ENCODE peak calls at places on chromosomes 13 and 19, in eight cellular contexts. W, R, J, A, K, M, P and B are unnamed samples.

GRCh38 chr19:36460046-36460445 is 29.3 kb downstream of the ZNF566 start:
- DNase-seq in W (no peak), K (no peak), M (no peak), R (no peak), A (no peak), J (no peak), P (no peak), B (no peak)

GRCh38 chr13:21677075-21677628 is 6.3 kb downstream of the FGF9 start:
- DNase-seq in P (no peak), M (no peak), K (no peak), R (no peak), A (no peak), J (no peak), W (no peak), B (no peak)

GRCh38 chr13:103006706-103007426 is 59.4 kb downstream of the SLC10A2 start:
- DNase-seq in A (no peak), W (no peak), R (no peak), J (no peak), P (no peak), K (no peak), M (no peak), B (no peak)

GRCh38 chr19:56595548-56595899 is 422 bp downstream of the ZNF71 start:
- DNase-seq in W (no peak), K (no peak), A (no peak), P (no peak), R (no peak), J (no peak), M (no peak), B (peak)

GRCh38 chr19:54449701-54450069 is 686 bp downstream of the LENG8 start:
- DNase-seq in A (peak), K (no peak), P (no peak), M (no peak), R (no peak), J (no peak), W (no peak), B (peak)

GRCh38 chr19:30326076-30326710 is 46.0 kb upstream of the ZNF536 start:
- DNase-seq in K (no peak), J (peak), R (no peak), A (no peak), M (no peak), W (no peak), P (peak), B (no peak)

GRCh38 chr13:94169783-94170513 is 309.5 kb downstream of the DCT start:
- DNase-seq in M (no peak), K (no peak), R (no peak), J (no peak), P (no peak), A (no peak), W (no peak), B (no peak)

GRCh38 chr13:45333251-45333972 is 7.6 kb downstream of the TPT1 start:
- DNase-seq in J (no peak), P (no peak), K (no peak), R (no peak), M (no peak), W (peak), A (no peak), B (no peak)

GRCh38 chr13:28684257-28684656 is 25.3 kb downstream of the POMP start:
- DNase-seq in K (no peak), W (no peak), R (no peak), P (no peak), J (no peak), M (no peak), A (no peak), B (no peak)

GRCh38 chr13:114096031-114096485 is 36.4 kb downstream of the RASA3 start:
- DNase-seq in P (no peak), W (no peak), A (no peak), M (no peak), K (no peak), J (no peak), R (peak), B (no peak)

GRCh38 chr13:108595416-108596257 is 33.8 kb upstream of the MYO16 start:
- DNase-seq in A (no peak), W (no peak), K (no peak), R (no peak), P (no peak), M (no peak), J (no peak), B (no peak)

GRCh38 chr19:10000171-10000826 is 10.0 kb downstream of the COL5A3 start:
- DNase-seq in W (peak), R (peak), A (peak), P (peak), M (peak), J (peak), K (peak), B (peak)

GRCh38 chr13:100392709-100393630 is 195.6 kb downstream of the GGACT start:
- DNase-seq in P (peak), W (peak), J (no peak), K (peak), R (peak), M (peak), A (peak), B (peak)

GRCh38 chr19:4029247-4029614 is 21.7 kb downstream of the PIAS4 start:
- DNase-seq in R (no peak), A (no peak), K (no peak), P (no peak), W (no peak), M (no peak), J (no peak), B (no peak)

GRCh38 chr19:19356901-19357566 is 36.4 kb downstream of the MAU2 start:
- DNase-seq in M (no peak), A (no peak), K (no peak), R (no peak), W (no peak), P (no peak), J (no peak), B (no peak)

GRCh38 chr13:29591310-29591709 is 4.2 kb downstream of the SLC7A1 start:
- DNase-seq in A (no peak), R (no peak), K (no peak), J (no peak), M (no peak), W (no peak), P (no peak), B (peak)

GRCh38 chr19:23520441-23520840 is 125.2 kb upstream of the ZNF91 start:
- DNase-seq in W (peak), J (no peak), R (no peak), A (no peak), M (no peak), P (no peak), K (no peak), B (no peak)

GRCh38 chr13:37534181-37534580 is 64.4 kb downstream of the POSTN start:
- DNase-seq in J (no peak), A (no peak), M (no peak), P (no peak), R (no peak), K (peak), W (peak), B (peak)

GRCh38 chr19:19491321-19492025 is 23.9 kb downstream of the TSSK6 start:
- DNase-seq in J (no peak), W (no peak), M (no peak), R (no peak), P (no peak), A (no peak), K (no peak), B (no peak)

GRCh38 chr13:96994030-96994848 is at the start of gene OXGR1:
- DNase-seq in K (peak), P (no peak), A (peak), W (no peak), M (no peak), J (no peak), R (no peak), B (no peak)

GRCh38 chr13:111210488-111210887 is 95.4 kb downstream of the ARHGEF7 start:
- DNase-seq in A (peak), J (peak), K (peak), M (no peak), W (peak), P (no peak), R (no peak), B (peak)

GRCh38 chr19:57712222-57712621 is 3.2 kb upstream of the ZNF154 start:
- DNase-seq in P (no peak), W (no peak), A (no peak), K (no peak), M (no peak), R (no peak), J (no peak), B (no peak)

GRCh38 chr19:57706346-57706745 is 2.7 kb downstream of the ZNF154 start:
- DNase-seq in J (no peak), W (no peak), M (no peak), A (no peak), R (no peak), P (no peak), K (no peak), B (no peak)

GRCh38 chr19:57709616-57710015 is 612 bp upstream of the ZNF154 start:
- DNase-seq in J (no peak), K (no peak), W (no peak), R (no peak), M (no peak), A (no peak), P (no peak), B (no peak)

DNA sequence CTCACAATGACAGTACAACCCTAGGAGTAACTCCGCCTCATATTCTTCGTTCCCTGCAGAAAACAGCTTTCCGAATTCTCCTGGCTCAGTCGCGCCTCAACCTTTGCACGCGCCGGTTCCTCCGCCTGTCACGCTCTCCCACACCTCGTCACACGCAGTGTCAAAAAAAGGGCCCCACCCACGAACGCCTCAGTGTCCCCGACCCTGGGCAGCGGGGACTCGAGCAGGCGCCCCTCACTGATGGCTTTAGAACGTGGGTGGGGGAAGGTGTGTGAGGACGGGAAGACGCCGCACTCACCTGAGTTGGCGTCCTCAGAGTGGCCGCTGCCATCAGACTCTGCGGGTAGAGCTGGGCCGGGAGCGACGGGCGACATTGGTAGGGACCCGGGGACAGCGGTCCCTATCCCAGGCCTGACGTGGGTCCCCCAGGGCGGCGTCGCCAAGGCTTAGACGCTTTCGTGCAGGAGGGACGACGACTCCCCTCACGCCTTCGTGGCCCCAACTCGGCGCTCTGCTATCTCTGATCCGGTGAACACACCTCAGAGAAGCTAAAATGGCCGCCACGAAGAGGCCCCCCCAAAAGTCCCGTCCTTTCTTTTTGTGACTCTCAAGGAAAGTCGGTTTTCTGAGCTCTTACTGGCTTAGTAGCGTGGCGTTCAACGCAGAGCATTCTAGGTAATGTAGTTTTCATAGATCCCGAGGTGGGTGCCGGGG is at the start of gene ZNF154:
- DNase-seq in J (peak), W (no peak), R (no peak), K (no peak), A (peak), P (no peak), M (no peak), B (peak)
- H3K27ac ChIP-seq in J (peak), W (no peak), R (peak), K (no peak), A (peak), P (no peak), M (peak), B (peak)

GRCh38 chr19:58518261-58519086 is 1.1 kb downstream of the ZBTB45 start:
- DNase-seq in W (peak), P (no peak), K (no peak), R (no peak), A (peak), J (no peak), M (no peak), B (no peak)

GRCh38 chr19:58520257-58520599 is 618 bp upstream of the ZBTB45 start:
- DNase-seq in K (no peak), W (no peak), M (no peak), P (no peak), J (no peak), R (no peak), A (no peak), B (no peak)

GRCh38 chr19:58519355-58520256 is at the start of gene ZBTB45:
- DNase-seq in J (peak), K (peak), R (peak), A (peak), M (peak), W (peak), P (peak), B (peak)

GRCh38 chr19:58516964-58517833 is 2.4 kb downstream of the ZBTB45 start:
- DNase-seq in J (no peak), K (no peak), R (no peak), M (no peak), W (no peak), A (peak), P (no peak), B (no peak)

DNA sequence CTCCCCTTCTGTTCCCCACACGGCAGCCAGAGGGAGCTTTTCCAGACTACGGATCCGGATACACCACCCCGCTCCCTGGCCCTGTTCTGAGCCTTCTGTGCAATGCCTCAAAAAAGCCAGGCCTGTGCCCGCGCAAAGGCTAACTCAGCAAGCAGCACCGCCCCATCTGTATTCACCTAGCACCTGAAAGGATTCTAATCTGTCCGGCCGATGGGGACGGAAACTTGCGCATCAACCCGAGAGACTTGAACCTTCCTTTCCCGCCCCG is 589 bp downstream of the ZBTB45 start:
- DNase-seq in A (peak), K (peak), P (peak), W (peak), R (peak), M (peak), J (peak), B (peak)
- TF ChIP-seq CTCF in A (peak), K (peak), P (peak), W (no peak), R (no peak), M (no peak), J (peak), B (peak)

GRCh38 chr19:15443838-15444237 is 5.9 kb downstream of the WIZ start:
- DNase-seq in R (no peak), P (peak), K (no peak), M (no peak), J (no peak), W (no peak), A (no peak), B (no peak)

GRCh38 chr19:15445227-15445605 is 4.5 kb downstream of the WIZ start:
- DNase-seq in W (no peak), P (no peak), K (no peak), J (no peak), M (no peak), A (no peak), R (no peak), B (no peak)

GRCh38 chr19:15445807-15446376 is 3.9 kb downstream of the WIZ start:
- DNase-seq in R (no peak), W (no peak), P (no peak), K (no peak), M (no peak), J (no peak), A (no peak), B (no peak)

GRCh38 chr19:15443325-15443724 is 6.4 kb downstream of the WIZ start:
- DNase-seq in K (no peak), M (no peak), W (no peak), J (no peak), P (no peak), A (no peak), R (no peak), B (no peak)

GRCh38 chr19:15444505-15445226 is 5.1 kb downstream of the WIZ start:
- DNase-seq in J (no peak), P (no peak), W (no peak), K (no peak), R (no peak), A (no peak), M (no peak), B (no peak)
- H3K27ac ChIP-seq in J (no peak), P (no peak), W (no peak), K (peak), R (no peak), A (no peak), M (no peak), B (no peak)

GRCh38 chr13:36323951-36324566 is 22.1 kb downstream of the SPART start:
- DNase-seq in M (no peak), R (no peak), P (no peak), K (no peak), W (peak), A (no peak), J (no peak), B (peak)
- TF ChIP-seq CTCF in M (no peak), R (no peak), P (no peak), K (no peak), W (no peak), A (no peak), J (no peak), B (no peak)

DNA sequence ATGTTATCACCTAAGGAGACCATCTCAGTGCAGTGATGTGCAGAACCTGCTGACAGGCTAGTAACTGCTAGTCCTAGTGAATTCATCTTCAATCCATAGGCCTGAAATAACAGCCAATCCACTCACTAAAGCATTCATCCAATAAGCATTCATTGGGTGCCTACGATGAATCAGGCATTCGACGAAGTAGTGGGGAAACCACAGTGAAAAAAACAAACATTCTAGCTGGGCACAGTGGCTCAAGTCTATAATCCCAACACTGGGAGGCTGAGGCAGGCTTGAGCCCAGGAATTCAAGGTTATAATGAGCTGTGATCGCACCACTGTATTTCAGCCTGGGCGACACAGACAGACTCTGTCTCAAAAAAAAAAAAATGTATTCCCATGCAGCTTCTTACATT is 135.6 kb downstream of the RNF17 start:
- DNase-seq in P (no peak), W (no peak), M (no peak), J (no peak), R (no peak), K (no peak), A (no peak), B (peak)
- H3K27ac ChIP-seq in P (no peak), W (no peak), M (no peak), J (no peak), R (no peak), K (no peak), A (no peak), B (no peak)

DNA sequence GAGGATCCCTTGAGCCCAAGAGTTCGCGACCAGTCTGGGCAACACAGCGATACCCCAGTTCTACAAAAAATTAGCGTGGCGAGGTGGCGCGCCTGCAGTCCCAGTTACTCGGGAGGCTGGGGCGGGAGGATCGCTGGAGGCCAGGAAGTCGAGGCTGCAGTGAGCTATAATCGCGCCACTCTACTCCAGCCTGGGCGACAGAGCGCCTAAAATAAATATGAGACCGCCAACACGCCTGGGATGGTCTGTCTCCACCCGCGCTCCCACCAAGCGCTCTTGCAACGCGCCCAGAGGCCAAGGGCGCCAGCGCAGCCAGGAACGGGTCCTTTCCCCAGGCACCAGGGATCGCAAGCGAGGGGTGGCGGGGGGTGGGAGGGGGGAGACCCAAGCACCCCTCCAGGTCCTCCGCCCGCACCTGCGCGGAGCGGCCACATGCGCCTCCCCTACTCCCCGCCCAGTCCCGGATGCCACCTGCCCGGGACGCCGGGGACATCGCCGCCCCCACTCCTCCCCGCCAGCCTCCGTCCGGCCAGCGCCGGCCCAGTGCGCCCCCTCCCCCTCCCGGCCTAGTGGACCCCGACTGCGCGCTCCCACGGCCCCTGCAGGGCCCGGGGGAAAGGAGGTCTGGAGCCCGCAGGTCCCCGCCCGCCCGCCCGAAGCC is 441 bp downstream of the RHPN2 start:
- DNase-seq in P (no peak), J (no peak), R (no peak), M (peak), W (peak), K (peak), A (peak), B (no peak)
- TF ChIP-seq CTCF in P (no peak), J (no peak), R (no peak), M (peak), W (no peak), K (no peak), A (no peak), B (no peak)

GRCh38 chr19:1279782-1280341 is 4.5 kb downstream of the FAM174C start:
- DNase-seq in P (peak), W (peak), A (peak), R (peak), K (peak), J (peak), M (peak), B (peak)

GRCh38 chr19:1280588-1281269 is 4.9 kb upstream of the EFNA2 start:
- DNase-seq in A (no peak), M (no peak), P (no peak), W (no peak), K (no peak), R (no peak), J (no peak), B (no peak)

GRCh38 chr19:1278713-1279112 is 3.4 kb downstream of the FAM174C start:
- DNase-seq in W (no peak), A (no peak), J (no peak), K (no peak), P (no peak), M (no peak), R (no peak), B (no peak)

GRCh38 chr19:1278074-1278473 is 2.7 kb downstream of the FAM174C start:
- DNase-seq in K (no peak), W (no peak), A (no peak), J (no peak), P (no peak), R (no peak), M (no peak), B (no peak)

GRCh38 chr19:1279261-1279660 is 3.9 kb downstream of the FAM174C start:
- DNase-seq in R (no peak), W (no peak), J (no peak), P (no peak), A (no peak), M (no peak), K (no peak), B (no peak)
- H3K27ac ChIP-seq in R (no peak), W (no peak), J (no peak), P (no peak), A (no peak), M (no peak), K (peak), B (no peak)